ENCODE peak calls at places on chromosomes 3 and 15, in seven cellular contexts. One of them, this sample, is unnamed.

GRCh38 chr15:78811825-78812183 is 540 bp upstream of the ADAMTS7 start:
- DNase-seq in H1: no peak
- DNase-seq in HepG2: no peak
- DNase-seq in K562: no peak
- DNase-seq in HCT116: no peak
- DNase-seq in SK-N-SH: no peak
- DNase-seq in GM12878: no peak
- DNase-seq in this sample: no peak

GRCh38 chr3:60017631-60018030 is 967.8 kb upstream of the CFAP20DC start:
- DNase-seq in H1: no peak
- DNase-seq in HepG2: no peak
- DNase-seq in K562: no peak
- DNase-seq in HCT116: no peak
- DNase-seq in SK-N-SH: no peak
- DNase-seq in GM12878: peak
- DNase-seq in this sample: peak

GRCh38 chr3:45988100-45988761 is 7.4 kb downstream of the FYCO1 start:
- DNase-seq in H1: no peak
- DNase-seq in HepG2: no peak
- DNase-seq in K562: no peak
- DNase-seq in HCT116: no peak
- DNase-seq in SK-N-SH: no peak
- DNase-seq in GM12878: no peak
- DNase-seq in this sample: no peak

GRCh38 chr3:196471551-196471950 is 32.0 kb downstream of the RNF168 start:
- DNase-seq in H1: no peak
- DNase-seq in HepG2: no peak
- DNase-seq in K562: no peak
- DNase-seq in HCT116: no peak
- DNase-seq in SK-N-SH: no peak
- DNase-seq in GM12878: no peak
- DNase-seq in this sample: no peak

GRCh38 chr3:51706788-51707731 is at the start of gene GRM2:
- DNase-seq in H1: peak
- DNase-seq in HepG2: peak
- DNase-seq in K562: peak
- DNase-seq in HCT116: no peak
- DNase-seq in SK-N-SH: peak
- DNase-seq in GM12878: no peak
- DNase-seq in this sample: peak

GRCh38 chr15:34621675-34622074 is 38.2 kb upstream of the GOLGA8B start:
- DNase-seq in H1: no peak
- DNase-seq in HepG2: peak
- DNase-seq in K562: peak
- DNase-seq in HCT116: peak
- DNase-seq in SK-N-SH: peak
- DNase-seq in GM12878: no peak
- DNase-seq in this sample: peak

GRCh38 chr15:72047020-72047419 is 70.9 kb downstream of the MYO9A start:
- DNase-seq in H1: no peak
- DNase-seq in HepG2: no peak
- DNase-seq in K562: no peak
- DNase-seq in HCT116: no peak
- DNase-seq in SK-N-SH: no peak
- DNase-seq in GM12878: no peak
- DNase-seq in this sample: no peak

GRCh38 chr3:189365609-189366564 is 194.1 kb downstream of the TPRG1 start:
- DNase-seq in H1: no peak
- DNase-seq in HepG2: no peak
- DNase-seq in K562: no peak
- DNase-seq in HCT116: no peak
- DNase-seq in SK-N-SH: no peak
- DNase-seq in GM12878: no peak
- DNase-seq in this sample: no peak

GRCh38 chr3:39013289-39013688 is 38.5 kb downstream of the SCN11A start:
- DNase-seq in H1: no peak
- DNase-seq in HepG2: no peak
- DNase-seq in K562: no peak
- DNase-seq in HCT116: no peak
- DNase-seq in SK-N-SH: no peak
- DNase-seq in GM12878: no peak
- DNase-seq in this sample: no peak

GRCh38 chr15:56272474-56272873 is 28.8 kb upstream of the RFX7 start:
- DNase-seq in H1: no peak
- DNase-seq in HepG2: no peak
- DNase-seq in K562: no peak
- DNase-seq in HCT116: no peak
- DNase-seq in SK-N-SH: no peak
- DNase-seq in GM12878: no peak
- DNase-seq in this sample: no peak

GRCh38 chr3:159418571-159419526 is 569.8 kb upstream of the IL12A start:
- DNase-seq in H1: no peak
- DNase-seq in HepG2: no peak
- DNase-seq in K562: no peak
- DNase-seq in HCT116: peak
- DNase-seq in SK-N-SH: no peak
- DNase-seq in GM12878: no peak
- DNase-seq in this sample: no peak

GRCh38 chr3:48274452-48274851 is 33.5 kb downstream of the ZNF589 start:
- DNase-seq in H1: no peak
- DNase-seq in HepG2: no peak
- DNase-seq in K562: no peak
- DNase-seq in HCT116: no peak
- DNase-seq in SK-N-SH: no peak
- DNase-seq in GM12878: no peak
- DNase-seq in this sample: no peak

GRCh38 chr3:48279926-48280325 is 39.0 kb downstream of the ZNF589 start:
- DNase-seq in H1: no peak
- DNase-seq in HepG2: no peak
- DNase-seq in K562: no peak
- DNase-seq in HCT116: no peak
- DNase-seq in SK-N-SH: no peak
- DNase-seq in GM12878: no peak
- DNase-seq in this sample: no peak

GRCh38 chr3:48275292-48276027 is 34.6 kb downstream of the ZNF589 start:
- DNase-seq in H1: no peak
- DNase-seq in HepG2: no peak
- DNase-seq in K562: no peak
- DNase-seq in HCT116: no peak
- DNase-seq in SK-N-SH: no peak
- DNase-seq in GM12878: no peak
- DNase-seq in this sample: peak

GRCh38 chr3:48278884-48279559 is 38.1 kb downstream of the ZNF589 start:
- DNase-seq in H1: no peak
- DNase-seq in HepG2: no peak
- DNase-seq in K562: no peak
- DNase-seq in HCT116: no peak
- DNase-seq in SK-N-SH: no peak
- DNase-seq in GM12878: no peak
- DNase-seq in this sample: no peak

GRCh38 chr3:48276856-48277641 is 36.1 kb downstream of the ZNF589 start:
- DNase-seq in H1: no peak
- DNase-seq in HepG2: no peak
- DNase-seq in K562: no peak
- DNase-seq in HCT116: no peak
- DNase-seq in SK-N-SH: no peak
- DNase-seq in GM12878: no peak
- DNase-seq in this sample: no peak
- TF ChIP-seq JUND in H1: no peak
- TF ChIP-seq JUND in HepG2: no peak
- TF ChIP-seq JUND in K562: no peak
- TF ChIP-seq JUND in HCT116: no peak
- TF ChIP-seq JUND in SK-N-SH: no peak
- TF ChIP-seq JUND in GM12878: no peak
- TF ChIP-seq JUND in this sample: no peak

GRCh38 chr15:89442671-89443307 is 53.6 kb downstream of the RHCG start:
- DNase-seq in H1: peak
- DNase-seq in HepG2: peak
- DNase-seq in K562: peak
- DNase-seq in HCT116: peak
- DNase-seq in SK-N-SH: peak
- DNase-seq in GM12878: no peak
- DNase-seq in this sample: peak
- TF ChIP-seq JUND in H1: no peak
- TF ChIP-seq JUND in HepG2: no peak
- TF ChIP-seq JUND in K562: no peak
- TF ChIP-seq JUND in HCT116: no peak
- TF ChIP-seq JUND in SK-N-SH: no peak
- TF ChIP-seq JUND in GM12878: no peak
- TF ChIP-seq JUND in this sample: no peak

DNA sequence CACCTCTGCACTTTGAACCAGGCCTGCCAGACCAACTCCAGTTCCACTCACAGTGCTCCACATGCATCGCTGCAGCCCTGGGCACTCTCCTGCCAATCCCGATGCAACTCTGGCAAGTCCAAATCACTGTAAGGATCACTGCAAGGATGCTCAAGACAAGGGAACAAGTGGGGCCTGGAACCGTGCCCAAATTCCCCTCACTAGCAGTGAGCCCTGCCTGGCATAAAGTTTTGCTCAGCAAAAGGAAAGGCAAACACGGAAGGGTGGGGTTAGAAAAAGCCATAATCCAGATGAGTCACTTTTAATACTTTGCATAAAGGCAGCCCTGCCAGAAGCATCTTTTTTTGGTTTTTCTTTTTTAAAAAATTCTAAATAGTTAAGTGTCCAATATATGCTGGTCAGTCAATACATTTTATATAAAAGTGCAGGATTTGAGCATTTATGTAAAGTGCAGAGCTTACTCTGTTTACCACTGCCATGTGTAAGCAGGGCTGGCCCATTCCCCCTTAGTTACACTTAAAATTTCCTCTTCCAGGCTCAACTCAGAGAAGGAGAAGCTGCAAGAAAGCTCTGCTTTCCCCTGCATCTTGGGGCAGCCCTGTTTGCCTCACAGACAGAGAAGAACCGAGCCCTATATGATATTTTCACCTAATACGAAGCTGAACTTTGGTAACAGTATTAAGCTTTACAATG is 102.2 kb downstream of the CD47 start:
- DNase-seq in H1: no peak
- DNase-seq in HepG2: no peak
- DNase-seq in K562: no peak
- DNase-seq in HCT116: no peak
- DNase-seq in SK-N-SH: no peak
- DNase-seq in GM12878: no peak
- DNase-seq in this sample: no peak
- TF ChIP-seq JUND in H1: no peak
- TF ChIP-seq JUND in HepG2: no peak
- TF ChIP-seq JUND in K562: no peak
- TF ChIP-seq JUND in HCT116: peak
- TF ChIP-seq JUND in SK-N-SH: peak
- TF ChIP-seq JUND in GM12878: no peak
- TF ChIP-seq JUND in this sample: no peak

DNA sequence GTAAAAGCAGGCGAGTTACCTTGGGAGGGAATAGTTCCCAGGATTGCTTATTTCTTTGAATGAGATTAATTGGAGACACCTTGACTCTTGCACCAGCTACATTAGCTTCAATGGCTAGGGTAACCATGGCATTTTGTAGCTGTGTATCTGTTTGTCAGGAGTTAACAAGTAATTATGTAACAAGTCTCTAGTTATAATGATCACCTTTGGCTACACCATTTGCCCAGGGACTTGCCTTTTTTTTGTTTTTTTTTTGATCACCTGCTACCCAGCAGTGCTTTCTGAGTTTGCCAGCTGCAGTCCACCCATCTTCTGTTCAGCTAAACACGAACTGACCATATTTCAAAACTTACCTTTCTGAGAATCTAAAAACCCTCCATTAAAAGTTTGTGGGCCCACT is 2.2 kb downstream of the MED12L start:
- DNase-seq in H1: no peak
- DNase-seq in HepG2: no peak
- DNase-seq in K562: no peak
- DNase-seq in HCT116: no peak
- DNase-seq in SK-N-SH: no peak
- DNase-seq in GM12878: no peak
- DNase-seq in this sample: no peak
- TF ChIP-seq JUND in H1: no peak
- TF ChIP-seq JUND in HepG2: no peak
- TF ChIP-seq JUND in K562: no peak
- TF ChIP-seq JUND in HCT116: no peak
- TF ChIP-seq JUND in SK-N-SH: no peak
- TF ChIP-seq JUND in GM12878: no peak
- TF ChIP-seq JUND in this sample: no peak

DNA sequence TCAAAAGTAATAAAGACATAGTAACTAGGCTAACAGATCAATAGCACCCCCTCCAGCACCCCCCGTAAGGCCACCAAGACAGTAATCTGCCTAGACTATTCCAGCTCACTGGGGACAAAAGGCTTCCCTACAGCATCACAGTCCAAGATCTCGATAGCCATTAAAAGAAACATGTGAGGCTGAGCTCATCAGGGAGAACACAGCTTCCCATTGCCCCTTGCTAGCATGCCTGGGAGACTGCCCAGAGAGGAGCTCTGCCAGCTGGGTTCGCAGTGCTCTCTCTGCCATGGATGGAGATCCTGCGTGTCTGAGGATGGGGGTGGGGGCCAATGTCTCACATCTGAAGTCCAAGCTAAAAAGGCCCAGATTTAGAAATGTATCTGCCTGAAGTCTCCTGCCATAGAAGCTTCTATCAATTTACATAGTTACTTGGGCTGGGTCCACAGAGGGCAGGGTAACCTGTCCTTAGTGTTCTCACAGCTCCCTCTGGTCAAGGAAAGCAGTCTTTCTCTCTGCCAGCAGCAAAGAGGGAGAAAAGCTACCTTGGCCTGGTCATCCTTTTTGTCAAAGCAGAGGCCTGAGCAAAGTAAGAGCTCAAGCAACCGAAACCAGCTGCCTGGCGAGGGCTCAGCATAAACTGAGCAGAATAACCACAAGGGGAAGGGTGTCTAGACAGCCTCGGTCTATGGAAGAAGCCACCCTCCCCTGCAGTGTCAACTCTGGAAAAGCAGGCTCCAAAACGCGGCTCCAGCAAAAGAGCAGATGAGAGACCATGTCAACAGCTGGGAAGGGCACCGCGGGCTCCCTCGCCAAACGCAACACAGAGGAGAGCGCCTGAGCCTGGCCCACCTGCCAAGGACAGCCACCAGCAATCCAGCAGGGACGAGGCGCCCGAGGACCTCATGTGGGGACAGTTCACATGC is 17.6 kb downstream of the LRIG1 start:
- DNase-seq in H1: no peak
- DNase-seq in HepG2: no peak
- DNase-seq in K562: no peak
- DNase-seq in HCT116: no peak
- DNase-seq in SK-N-SH: peak
- DNase-seq in GM12878: no peak
- DNase-seq in this sample: peak
- TF ChIP-seq JUND in H1: no peak
- TF ChIP-seq JUND in HepG2: no peak
- TF ChIP-seq JUND in K562: no peak
- TF ChIP-seq JUND in HCT116: no peak
- TF ChIP-seq JUND in SK-N-SH: no peak
- TF ChIP-seq JUND in GM12878: no peak
- TF ChIP-seq JUND in this sample: no peak

GRCh38 chr3:195097331-195098255 is 173.4 kb downstream of the XXYLT1 start:
- DNase-seq in H1: no peak
- DNase-seq in HepG2: no peak
- DNase-seq in K562: no peak
- DNase-seq in HCT116: no peak
- DNase-seq in SK-N-SH: no peak
- DNase-seq in GM12878: no peak
- DNase-seq in this sample: no peak
- TF ChIP-seq JUND in H1: no peak
- TF ChIP-seq JUND in HepG2: no peak
- TF ChIP-seq JUND in K562: no peak
- TF ChIP-seq JUND in HCT116: no peak
- TF ChIP-seq JUND in SK-N-SH: no peak
- TF ChIP-seq JUND in GM12878: no peak
- TF ChIP-seq JUND in this sample: no peak